ENCODE peak calls at places on chromosome 21, in six cellular contexts. M is DMS 273 treated with DMSO at 0.1 percent for 48 hours, G is heart right ventricle, L is adrenal gland, P is astrocyte, F is retinal pigment epithelial cell. S is an unnamed sample.

GRCh38 chr21:42531771-42532170 is 18.1 kb downstream of the SLC37A1 start:
- DNase-seq in F (no peak), M (no peak), P (no peak), G (no peak), L (no peak), S (no peak)

GRCh38 chr21:20388400-20388799 is 609.8 kb upstream of the NCAM2 start:
- DNase-seq in L (no peak), M (no peak), F (no peak), P (no peak), G (no peak), S (no peak)

GRCh38 chr21:45040114-45040715 is 34.2 kb upstream of the ADARB1 start:
- DNase-seq in M (no peak), G (no peak), L (no peak), P (no peak), F (no peak), S (no peak)

GRCh38 chr21:46005081-46005480 is 23.5 kb downstream of the COL6A1 start:
- DNase-seq in G (no peak), L (no peak), P (no peak), M (no peak), F (no peak), S (peak; percentile 13)

GRCh38 chr21:26441081-26441610 is 131.9 kb downstream of the CYYR1 start:
- DNase-seq in G (no peak), M (peak; percentile 3), F (no peak), L (no peak), P (no peak), S (no peak)

GRCh38 chr21:35783686-35784085 is 276.6 kb downstream of the SETD4 start:
- DNase-seq in G (no peak), P (peak; percentile 21), F (no peak), L (no peak), M (no peak), S (no peak)

GRCh38 chr21:15730484-15731242 is 881 bp downstream of the USP25 start:
- DNase-seq in F (no peak), P (no peak), G (no peak), L (no peak), M (no peak), S (no peak)

GRCh38 chr21:35470522-35470921 is 421.4 kb upstream of the RUNX1 start:
- DNase-seq in L (no peak), F (no peak), M (no peak), P (no peak), G (no peak), S (no peak)

GRCh38 chr21:31530918-31531705 is 128.4 kb upstream of the SOD1 start:
- DNase-seq in F (no peak), L (no peak), G (no peak), M (peak; percentile 98), P (no peak), S (no peak)

GRCh38 chr21:15557925-15558324 is 171.9 kb upstream of the USP25 start:
- DNase-seq in L (no peak), M (no peak), G (no peak), P (no peak), F (no peak), S (no peak)

GRCh38 chr21:14901482-14901958 is 163.3 kb downstream of the NRIP1 start:
- DNase-seq in M (no peak), P (peak; percentile 99), G (no peak), F (peak; percentile 78), L (no peak), S (no peak)

S was measured in AG20443.